ENCODE peak calls at places on chromosome 5, in five cellular contexts. P is CD8-positive, alpha-beta T cell; F is thoracic aorta; C is sigmoid colon; Y is IMR-90. V is an unnamed sample.
A peak's percentile ranks its signal among the peaks of the same experiment; 100 is the strongest.

GRCh38 chr5:18882162-18882561 is 1105.8 kb downstream of the CDH18 start:
- DNase-seq in P (no peak), F (no peak), C (no peak), Y (no peak), V (no peak)

GRCh38 chr5:177447611-177448243 is 1.1 kb downstream of the PRR7 start:
- DNase-seq in P (no peak), F (peak; percentile 52), C (peak; percentile 78), Y (peak; percentile 51), V (peak; percentile 89)

GRCh38 chr5:133753856-133754255 is 141.5 kb upstream of the FSTL4 start:
- DNase-seq in P (no peak), F (no peak), C (no peak), Y (no peak), V (no peak)

GRCh38 chr5:93273176-93273575 is 307.8 kb downstream of the NR2F1-AS1 start:
- DNase-seq in P (no peak), F (no peak), C (no peak), Y (peak; percentile 84), V (no peak)

GRCh38 chr5:154770111-154770510 is 14.9 kb downstream of the LARP1 start:
- DNase-seq in P (no peak), F (no peak), C (no peak), Y (no peak), V (no peak)

GRCh38 chr5:100232730-100233129 is 302.4 kb upstream of the FAM174A start:
- DNase-seq in P (no peak), F (no peak), C (no peak), Y (no peak), V (no peak)

GRCh38 chr5:76291305-76292077 is 111.6 kb upstream of the IQGAP2 start:
- DNase-seq in P (no peak), F (no peak), C (no peak), Y (no peak), V (no peak)

GRCh38 chr5:167827766-167828165 is 463.7 kb upstream of the WWC1 start:
- DNase-seq in P (no peak), F (no peak), C (no peak), Y (no peak), V (no peak)

GRCh38 chr5:82296929-82297328 is 18.8 kb upstream of the RPS23 start:
- DNase-seq in P (no peak), F (no peak), C (no peak), Y (no peak), V (no peak)

GRCh38 chr5:180670586-180671359 is 21.4 kb upstream of the FLT4 start:
- DNase-seq in P (no peak), F (no peak), C (no peak), Y (peak; percentile 37), V (peak; percentile 80)

GRCh38 chr5:27465140-27465539 is 426.8 kb upstream of the CDH9 start:
- DNase-seq in P (no peak), F (no peak), C (no peak), Y (no peak), V (no peak)

GRCh38 chr5:142421158-142421617 is 96.4 kb upstream of the SPRY4 start:
- DNase-seq in P (no peak), F (no peak), C (no peak), Y (no peak), V (no peak)

GRCh38 chr5:36570268-36570667 is 36.1 kb upstream of the SLC1A3 start:
- DNase-seq in P (no peak), F (no peak), C (no peak), Y (peak; percentile 20), V (no peak)

GRCh38 chr5:160075073-160075472 is 44.2 kb downstream of the PWWP2A start:
- DNase-seq in P (no peak), F (no peak), C (no peak), Y (peak; percentile 36), V (no peak)

GRCh38 chr5:94932259-94932658 is 313.8 kb downstream of the SLF1 start:
- DNase-seq in P (no peak), F (no peak), C (no peak), Y (no peak), V (no peak)

GRCh38 chr5:117486879-117487391 is 912.3 kb upstream of the SEMA6A start:
- DNase-seq in P (no peak), F (no peak), C (no peak), Y (no peak), V (no peak)

GRCh38 chr5:158516521-158516920 is 583.2 kb downstream of the EBF1 start:
- DNase-seq in P (no peak), F (no peak), C (no peak), Y (no peak), V (no peak)

GRCh38 chr5:5266296-5266695 is 126.2 kb downstream of the ADAMTS16 start:
- DNase-seq in P (no peak), F (no peak), C (no peak), Y (no peak), V (no peak)

GRCh38 chr5:39691993-39692392 is 267.2 kb upstream of the DAB2 start:
- DNase-seq in P (no peak), F (no peak), C (no peak), Y (no peak), V (no peak)

GRCh38 chr5:173329370-173330150 is 1.3 kb upstream of the STC2 start:
- DNase-seq in P (no peak), F (no peak), C (no peak), Y (no peak), V (no peak)

GRCh38 chr5:66542728-66543127 is 53.5 kb upstream of the MAST4 start:
- DNase-seq in P (no peak), F (no peak), C (no peak), Y (no peak), V (no peak)

GRCh38 chr5:132220476-132220875 is 7.2 kb downstream of the P4HA2 start:
- DNase-seq in P (no peak), F (no peak), C (peak; percentile 42), Y (peak; percentile 10), V (no peak)

GRCh38 chr5:124746916-124747769 is 704 bp upstream of the ZNF608 start:
- DNase-seq in P (no peak), F (peak; percentile 31), C (peak; percentile 90), Y (peak; percentile 94), V (peak; percentile 74)

GRCh38 chr5:180523629-180524466 is 29.7 kb downstream of the CNOT6 start:
- DNase-seq in P (no peak), F (no peak), C (no peak), Y (peak; percentile 36), V (no peak)

GRCh38 chr5:37495210-37495609 is 116.1 kb downstream of the WDR70 start:
- DNase-seq in P (no peak), F (no peak), C (no peak), Y (peak; percentile 39), V (no peak)

GRCh38 chr5:80825780-80826460 is 134.2 kb upstream of the RASGRF2 start:
- DNase-seq in P (no peak), F (no peak), C (no peak), Y (no peak), V (no peak)

GRCh38 chr5:149618581-149619248 is 37.4 kb downstream of the ARHGEF37 start:
- DNase-seq in P (no peak), F (no peak), C (no peak), Y (peak; percentile 72), V (peak; percentile 47)

GRCh38 chr5:6979061-6979460 is 265.8 kb downstream of the TENT4A start:
- DNase-seq in P (no peak), F (no peak), C (no peak), Y (no peak), V (no peak)

GRCh38 chr5:125006011-125006685 is 259.7 kb upstream of the ZNF608 start:
- DNase-seq in P (no peak), F (no peak), C (no peak), Y (no peak), V (no peak)

GRCh38 chr5:36054646-36055045 is 12.0 kb downstream of the UGT3A2 start:
- DNase-seq in P (no peak), F (no peak), C (no peak), Y (no peak), V (no peak)

GRCh38 chr5:59562756-59563389 is 330.7 kb downstream of the PDE4D start:
- DNase-seq in P (no peak), F (no peak), C (no peak), Y (peak; percentile 33), V (no peak)

GRCh38 chr5:131242728-131243255 is 21.1 kb upstream of the CDC42SE2 start:
- DNase-seq in P (no peak), F (no peak), C (no peak), Y (peak; percentile 97), V (no peak)

GRCh38 chr5:3597002-3597726 is 1.5 kb downstream of the IRX1 start:
- DNase-seq in P (no peak), F (no peak), C (no peak), Y (no peak), V (no peak)

GRCh38 chr5:56269216-56269927 is 36.2 kb upstream of the ANKRD55 start:
- DNase-seq in P (no peak), F (no peak), C (no peak), Y (peak; percentile 75), V (no peak)

GRCh38 chr5:146203011-146203871 is at the start of gene RBM27:
- DNase-seq in P (peak; percentile 95), F (peak; percentile 92), C (peak; percentile 99), Y (peak; percentile 99), V (peak; percentile 98)

GRCh38 chr5:146206257-146206656 is 2.9 kb downstream of the RBM27 start:
- DNase-seq in P (no peak), F (no peak), C (no peak), Y (no peak), V (no peak)

GRCh38 chr5:146203872-146204192 is 427 bp downstream of the RBM27 start:
- DNase-seq in P (peak; percentile 7), F (no peak), C (no peak), Y (no peak), V (no peak)

GRCh38 chr5:146208916-146209522 is 5.6 kb downstream of the RBM27 start:
- DNase-seq in P (no peak), F (no peak), C (no peak), Y (peak; percentile 6), V (no peak)

GRCh38 chr5:146205499-146206202 is 2.2 kb downstream of the RBM27 start:
- DNase-seq in P (no peak), F (no peak), C (no peak), Y (no peak), V (no peak)
- H3K4me3 ChIP-seq in P (peak overlapping the region; percentile 7), F (peak overlapping the region; percentile 91), C (no peak overlapping the region), Y (no peak overlapping the region), V (no peak overlapping the region)

GRCh38 chr5:135031146-135031812 is 2.7 kb downstream of the PITX1 start:
- DNase-seq in P (no peak), F (no peak), C (peak; percentile 65), Y (peak; percentile 18), V (no peak)
- H3K27me3 ChIP-seq in P (peaks cover 40% of the 10 kb centered on the region), F (peaks cover 43% of the 10 kb centered on the region), C (peaks cover 79% of the 10 kb centered on the region), Y (no peaks in the 10 kb centered on the region), V (peaks cover 88% of the 10 kb centered on the region)

GRCh38 chr5:139293504-139294371 is at the start of gene MATR3:
- DNase-seq in P (peak; percentile 88), F (peak; percentile 84), C (peak; percentile 98), Y (peak; percentile 94), V (peak; percentile 82)

GRCh38 chr5:139293199-139293503 is 389 bp upstream of the MATR3 start:
- DNase-seq in P (no peak), F (no peak), C (no peak), Y (no peak), V (no peak)

GRCh38 chr5:139295692-139296091 is 2.2 kb downstream of the MATR3 start:
- DNase-seq in P (no peak), F (no peak), C (no peak), Y (peak; percentile 39), V (no peak)

GRCh38 chr5:139296198-139296597 is 2.7 kb downstream of the MATR3 start:
- DNase-seq in P (no peak), F (no peak), C (no peak), Y (no peak), V (no peak)

GRCh38 chr5:139294372-139295165 is 1.0 kb downstream of the MATR3 start:
- DNase-seq in P (peak; percentile 24), F (peak; percentile 51), C (peak; percentile 88), Y (peak; percentile 82), V (peak; percentile 76)
- TF ChIP-seq CTCF in P (no peak), F (no peak), C (no peak), Y (peak; percentile 43), V (peak; percentile 45)

GRCh38 chr5:151078490-151079262 is 2.2 kb downstream of the TNIP1 start:
- DNase-seq in P (no peak), F (no peak), C (no peak), Y (no peak), V (no peak)
- H3K4me3 ChIP-seq in P (peak overlapping the region; percentile 25), F (no peak overlapping the region), C (no peak overlapping the region), Y (no peak overlapping the region), V (no peak overlapping the region)

V was measured in dorsolateral prefrontal cortex.